ENCODE peak calls at places on chromosomes 12 and 14, in four cellular contexts. One of them, this sample, is unnamed.
A peak's percentile ranks its signal among the peaks of the same experiment; 100 is the strongest.

GRCh38 chr14:87805315-87805723 is 187.7 kb downstream of the GALC start:
- DNase-seq in thoracic aorta: no peak
- DNase-seq in astrocyte of the spinal cord: peak; percentile 1
- DNase-seq in LNCaP clone FGC: no peak
- DNase-seq in this sample: no peak

GRCh38 chr12:3752096-3752709 is 706 bp downstream of the CRACR2A start:
- DNase-seq in astrocyte of the spinal cord: peak; percentile 28
- DNase-seq in thoracic aorta: no peak
- DNase-seq in LNCaP clone FGC: no peak
- DNase-seq in this sample: peak; percentile 24

GRCh38 chr12:3962661-3963483 is 89.7 kb upstream of the PARP11 start:
- DNase-seq in astrocyte of the spinal cord: no peak
- DNase-seq in thoracic aorta: no peak
- DNase-seq in LNCaP clone FGC: no peak
- DNase-seq in this sample: no peak

GRCh38 chr12:44960423-44960822 is 84.3 kb upstream of the NELL2 start:
- DNase-seq in thoracic aorta: no peak
- DNase-seq in LNCaP clone FGC: no peak
- DNase-seq in astrocyte of the spinal cord: no peak
- DNase-seq in this sample: no peak

GRCh38 chr12:81401241-81401640 is 323.4 kb downstream of the ACSS3 start:
- DNase-seq in astrocyte of the spinal cord: no peak
- DNase-seq in thoracic aorta: no peak
- DNase-seq in LNCaP clone FGC: peak; percentile 97
- DNase-seq in this sample: no peak

GRCh38 chr12:109052097-109052414 is 320 bp upstream of the USP30 start:
- DNase-seq in astrocyte of the spinal cord: no peak
- DNase-seq in LNCaP clone FGC: no peak
- DNase-seq in thoracic aorta: no peak
- DNase-seq in this sample: no peak

GRCh38 chr14:105073720-105074600 is 8.7 kb upstream of the GPR132 start:
- DNase-seq in LNCaP clone FGC: no peak
- DNase-seq in astrocyte of the spinal cord: no peak
- DNase-seq in thoracic aorta: no peak
- DNase-seq in this sample: no peak

GRCh38 chr12:43289412-43289811 is 262.6 kb downstream of the ADAMTS20 start:
- DNase-seq in thoracic aorta: no peak
- DNase-seq in LNCaP clone FGC: no peak
- DNase-seq in astrocyte of the spinal cord: no peak
- DNase-seq in this sample: no peak

GRCh38 chr12:52912711-52913423 is 8.0 kb upstream of the KRT8 start:
- DNase-seq in LNCaP clone FGC: no peak
- DNase-seq in astrocyte of the spinal cord: no peak
- DNase-seq in thoracic aorta: no peak
- DNase-seq in this sample: no peak

GRCh38 chr14:105167303-105168092 is 1.1 kb downstream of the JAG2 start:
- DNase-seq in thoracic aorta: no peak
- DNase-seq in LNCaP clone FGC: peak; percentile 45
- DNase-seq in astrocyte of the spinal cord: no peak
- DNase-seq in this sample: no peak

GRCh38 chr12:21828779-21829178 is 54.3 kb upstream of the KCNJ8 start:
- DNase-seq in thoracic aorta: no peak
- DNase-seq in LNCaP clone FGC: no peak
- DNase-seq in astrocyte of the spinal cord: no peak
- DNase-seq in this sample: peak; percentile 54

DNA sequence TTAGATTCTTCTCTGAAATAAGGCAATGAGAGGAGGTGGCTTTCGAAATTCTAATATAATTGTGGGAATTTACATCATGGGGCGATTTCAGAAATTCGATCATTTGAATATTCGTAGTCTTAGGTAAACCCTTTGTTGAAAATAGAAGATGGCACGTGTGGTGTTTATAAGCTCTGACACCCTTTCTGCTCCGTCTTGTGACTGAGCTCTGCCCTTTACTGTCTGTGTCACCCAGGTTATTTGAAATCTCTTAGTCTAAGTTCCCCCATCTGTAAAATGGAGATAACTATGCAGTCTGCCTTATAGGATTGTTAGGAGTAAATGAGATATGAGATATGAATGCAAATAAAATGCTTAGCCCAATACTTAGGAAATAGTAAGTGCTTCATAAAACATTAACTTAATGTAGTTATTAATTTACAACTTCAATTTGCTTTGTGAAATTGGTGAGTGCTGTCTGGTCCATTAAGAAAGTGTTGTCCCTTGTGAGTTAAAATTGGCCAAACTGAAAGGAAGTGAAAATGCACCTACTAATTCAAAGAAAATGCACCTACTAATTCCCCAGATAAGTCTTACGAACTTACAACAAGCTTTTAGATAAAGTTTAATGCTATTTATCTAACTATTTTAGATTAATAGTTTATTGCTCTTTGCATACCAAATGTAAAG is 1.6 kb downstream of the BMAL2 start:
- DNase-seq in thoracic aorta: no peak
- DNase-seq in LNCaP clone FGC: no peak
- DNase-seq in astrocyte of the spinal cord: no peak
- DNase-seq in this sample: no peak
- H3K4me3 ChIP-seq in thoracic aorta: peak overlapping the region; percentile 76
- H3K4me3 ChIP-seq in LNCaP clone FGC: no peak overlapping the region
- H3K4me3 ChIP-seq in astrocyte of the spinal cord: peak overlapping the region; percentile 66
- H3K4me3 ChIP-seq in this sample: no peak overlapping the region

GRCh38 chr12:110647669-110648068 is 33.7 kb downstream of the TCTN1 start:
- DNase-seq in thoracic aorta: no peak
- DNase-seq in astrocyte of the spinal cord: no peak
- DNase-seq in LNCaP clone FGC: no peak
- DNase-seq in this sample: no peak

GRCh38 chr12:110649341-110649847 is 35.5 kb downstream of the TCTN1 start:
- DNase-seq in LNCaP clone FGC: no peak
- DNase-seq in astrocyte of the spinal cord: no peak
- DNase-seq in thoracic aorta: no peak
- DNase-seq in this sample: no peak
- H3K4me3 ChIP-seq in LNCaP clone FGC: no peak overlapping the region
- H3K4me3 ChIP-seq in astrocyte of the spinal cord: no peak overlapping the region
- H3K4me3 ChIP-seq in thoracic aorta: no peak overlapping the region
- H3K4me3 ChIP-seq in this sample: no peak overlapping the region

GRCh38 chr12:89863968-89864367 is 155.3 kb upstream of the ATP2B1 start:
- DNase-seq in thoracic aorta: no peak
- DNase-seq in LNCaP clone FGC: no peak
- DNase-seq in astrocyte of the spinal cord: no peak
- DNase-seq in this sample: no peak

GRCh38 chr12:89864419-89864818 is 155.8 kb upstream of the ATP2B1 start:
- DNase-seq in LNCaP clone FGC: no peak
- DNase-seq in thoracic aorta: no peak
- DNase-seq in astrocyte of the spinal cord: no peak
- DNase-seq in this sample: no peak

GRCh38 chr12:89861086-89861485 is 152.4 kb upstream of the ATP2B1 start:
- DNase-seq in LNCaP clone FGC: no peak
- DNase-seq in thoracic aorta: no peak
- DNase-seq in astrocyte of the spinal cord: no peak
- DNase-seq in this sample: no peak

GRCh38 chr12:89862511-89863331 is 154.1 kb upstream of the ATP2B1 start:
- DNase-seq in astrocyte of the spinal cord: no peak
- DNase-seq in thoracic aorta: no peak
- DNase-seq in LNCaP clone FGC: no peak
- DNase-seq in this sample: peak; percentile 36

GRCh38 chr12:89863332-89863938 is 154.8 kb upstream of the ATP2B1 start:
- DNase-seq in thoracic aorta: no peak
- DNase-seq in astrocyte of the spinal cord: no peak
- DNase-seq in LNCaP clone FGC: no peak
- DNase-seq in this sample: no peak
- H3K4me3 ChIP-seq in thoracic aorta: no peak overlapping the region
- H3K4me3 ChIP-seq in astrocyte of the spinal cord: no peak overlapping the region
- H3K4me3 ChIP-seq in LNCaP clone FGC: no peak overlapping the region
- H3K4me3 ChIP-seq in this sample: no peak overlapping the region

GRCh38 chr12:9740109-9740750 is 7.3 kb upstream of the CLECL1 start:
- DNase-seq in LNCaP clone FGC: no peak
- DNase-seq in astrocyte of the spinal cord: no peak
- DNase-seq in thoracic aorta: no peak
- DNase-seq in this sample: no peak
- H3K4me3 ChIP-seq in LNCaP clone FGC: no peak overlapping the region
- H3K4me3 ChIP-seq in astrocyte of the spinal cord: peak overlapping the region; percentile 10
- H3K4me3 ChIP-seq in thoracic aorta: peak overlapping the region; percentile 65
- H3K4me3 ChIP-seq in this sample: no peak overlapping the region